ENCODE peak calls at places on chromosomes 5 and 9, in eight cellular contexts. One of them, this sample, is unnamed.

GRCh38 chr9:1294641-1295040 is 244.5 kb downstream of the DMRT2 start:
- DNase-seq in ecto neural progenitor cell: no peak
- DNase-seq in activated T-helper 1 cell treated with anti-CD3 and anti-CD28 coated beads, Interleukin-12 subunit alpha, Interleukin-12 subunit beta, Interleukin-2, Interleukin-4 antibody, amounts not matched to agents 30 ng/mL and 10 ng/mL and 1 ng/mL, durations not matched to agents 14 hours and 24 hours and 36 hours: no peak
- DNase-seq in cardiac fibroblast: no peak
- DNase-seq in activated naive CD8-positive, alpha-beta T cell treated with anti-CD3 and anti-CD28 coated beads for 36 hours: no peak
- DNase-seq in activated CD4-positive, alpha-beta T cell treated with anti-CD3 and anti-CD28 coated beads, Interleukin-2, amount 50 U/mL, for 48 hours: no peak
- DNase-seq in NCI-H774: no peak
- DNase-seq in brain pericyte: no peak
- DNase-seq in this sample: no peak

GRCh38 chr9:91143642-91144041 is 218.1 kb downstream of the AUH start:
- DNase-seq in cardiac fibroblast: no peak
- DNase-seq in NCI-H774: no peak
- DNase-seq in activated CD4-positive, alpha-beta T cell treated with anti-CD3 and anti-CD28 coated beads, Interleukin-2, amount 50 U/mL, for 48 hours: no peak
- DNase-seq in activated T-helper 1 cell treated with anti-CD3 and anti-CD28 coated beads, Interleukin-12 subunit alpha, Interleukin-12 subunit beta, Interleukin-2, Interleukin-4 antibody, amounts not matched to agents 30 ng/mL and 10 ng/mL and 1 ng/mL, durations not matched to agents 14 hours and 24 hours and 36 hours: no peak
- DNase-seq in activated naive CD8-positive, alpha-beta T cell treated with anti-CD3 and anti-CD28 coated beads for 36 hours: no peak
- DNase-seq in brain pericyte: no peak
- DNase-seq in ecto neural progenitor cell: no peak
- DNase-seq in this sample: no peak

GRCh38 chr5:36059571-36060515 is 6.8 kb downstream of the UGT3A2 start:
- DNase-seq in ecto neural progenitor cell: no peak
- DNase-seq in activated naive CD8-positive, alpha-beta T cell treated with anti-CD3 and anti-CD28 coated beads for 36 hours: no peak
- DNase-seq in cardiac fibroblast: no peak
- DNase-seq in activated T-helper 1 cell treated with anti-CD3 and anti-CD28 coated beads, Interleukin-12 subunit alpha, Interleukin-12 subunit beta, Interleukin-2, Interleukin-4 antibody, amounts not matched to agents 30 ng/mL and 10 ng/mL and 1 ng/mL, durations not matched to agents 14 hours and 24 hours and 36 hours: no peak
- DNase-seq in activated CD4-positive, alpha-beta T cell treated with anti-CD3 and anti-CD28 coated beads, Interleukin-2, amount 50 U/mL, for 48 hours: no peak
- DNase-seq in NCI-H774: no peak
- DNase-seq in brain pericyte: no peak
- DNase-seq in this sample: no peak

GRCh38 chr5:140246378-140247122 is 56.4 kb downstream of the PFDN1 start:
- DNase-seq in ecto neural progenitor cell: no peak
- DNase-seq in activated naive CD8-positive, alpha-beta T cell treated with anti-CD3 and anti-CD28 coated beads for 36 hours: no peak
- DNase-seq in brain pericyte: peak
- DNase-seq in cardiac fibroblast: peak
- DNase-seq in NCI-H774: no peak
- DNase-seq in activated CD4-positive, alpha-beta T cell treated with anti-CD3 and anti-CD28 coated beads, Interleukin-2, amount 50 U/mL, for 48 hours: no peak
- DNase-seq in activated T-helper 1 cell treated with anti-CD3 and anti-CD28 coated beads, Interleukin-12 subunit alpha, Interleukin-12 subunit beta, Interleukin-2, Interleukin-4 antibody, amounts not matched to agents 30 ng/mL and 10 ng/mL and 1 ng/mL, durations not matched to agents 14 hours and 24 hours and 36 hours: no peak
- DNase-seq in this sample: peak

GRCh38 chr5:157994906-157995519 is 136.1 kb upstream of the CLINT1 start:
- DNase-seq in activated CD4-positive, alpha-beta T cell treated with anti-CD3 and anti-CD28 coated beads, Interleukin-2, amount 50 U/mL, for 48 hours: peak
- DNase-seq in activated T-helper 1 cell treated with anti-CD3 and anti-CD28 coated beads, Interleukin-12 subunit alpha, Interleukin-12 subunit beta, Interleukin-2, Interleukin-4 antibody, amounts not matched to agents 30 ng/mL and 10 ng/mL and 1 ng/mL, durations not matched to agents 14 hours and 24 hours and 36 hours: peak
- DNase-seq in ecto neural progenitor cell: peak
- DNase-seq in activated naive CD8-positive, alpha-beta T cell treated with anti-CD3 and anti-CD28 coated beads for 36 hours: peak
- DNase-seq in brain pericyte: peak
- DNase-seq in NCI-H774: peak
- DNase-seq in cardiac fibroblast: peak
- DNase-seq in this sample: peak

GRCh38 chr5:8462565-8462964 is 593.6 kb downstream of the MTRR start:
- DNase-seq in activated T-helper 1 cell treated with anti-CD3 and anti-CD28 coated beads, Interleukin-12 subunit alpha, Interleukin-12 subunit beta, Interleukin-2, Interleukin-4 antibody, amounts not matched to agents 30 ng/mL and 10 ng/mL and 1 ng/mL, durations not matched to agents 14 hours and 24 hours and 36 hours: no peak
- DNase-seq in NCI-H774: no peak
- DNase-seq in brain pericyte: no peak
- DNase-seq in activated CD4-positive, alpha-beta T cell treated with anti-CD3 and anti-CD28 coated beads, Interleukin-2, amount 50 U/mL, for 48 hours: no peak
- DNase-seq in activated naive CD8-positive, alpha-beta T cell treated with anti-CD3 and anti-CD28 coated beads for 36 hours: no peak
- DNase-seq in ecto neural progenitor cell: no peak
- DNase-seq in cardiac fibroblast: no peak
- DNase-seq in this sample: no peak

GRCh38 chr5:56148453-56148971 is 84.6 kb downstream of the ANKRD55 start:
- DNase-seq in activated CD4-positive, alpha-beta T cell treated with anti-CD3 and anti-CD28 coated beads, Interleukin-2, amount 50 U/mL, for 48 hours: peak
- DNase-seq in brain pericyte: no peak
- DNase-seq in activated T-helper 1 cell treated with anti-CD3 and anti-CD28 coated beads, Interleukin-12 subunit alpha, Interleukin-12 subunit beta, Interleukin-2, Interleukin-4 antibody, amounts not matched to agents 30 ng/mL and 10 ng/mL and 1 ng/mL, durations not matched to agents 14 hours and 24 hours and 36 hours: peak
- DNase-seq in activated naive CD8-positive, alpha-beta T cell treated with anti-CD3 and anti-CD28 coated beads for 36 hours: peak
- DNase-seq in NCI-H774: peak
- DNase-seq in ecto neural progenitor cell: no peak
- DNase-seq in cardiac fibroblast: no peak
- DNase-seq in this sample: no peak

GRCh38 chr5:1371602-1372342 is 26.9 kb upstream of the CLPTM1L start:
- DNase-seq in activated CD4-positive, alpha-beta T cell treated with anti-CD3 and anti-CD28 coated beads, Interleukin-2, amount 50 U/mL, for 48 hours: no peak
- DNase-seq in activated naive CD8-positive, alpha-beta T cell treated with anti-CD3 and anti-CD28 coated beads for 36 hours: no peak
- DNase-seq in activated T-helper 1 cell treated with anti-CD3 and anti-CD28 coated beads, Interleukin-12 subunit alpha, Interleukin-12 subunit beta, Interleukin-2, Interleukin-4 antibody, amounts not matched to agents 30 ng/mL and 10 ng/mL and 1 ng/mL, durations not matched to agents 14 hours and 24 hours and 36 hours: no peak
- DNase-seq in ecto neural progenitor cell: no peak
- DNase-seq in cardiac fibroblast: no peak
- DNase-seq in NCI-H774: no peak
- DNase-seq in brain pericyte: no peak
- DNase-seq in this sample: no peak

GRCh38 chr5:157602505-157602904 is 26.9 kb upstream of the ADAM19 start:
- DNase-seq in activated T-helper 1 cell treated with anti-CD3 and anti-CD28 coated beads, Interleukin-12 subunit alpha, Interleukin-12 subunit beta, Interleukin-2, Interleukin-4 antibody, amounts not matched to agents 30 ng/mL and 10 ng/mL and 1 ng/mL, durations not matched to agents 14 hours and 24 hours and 36 hours: peak
- DNase-seq in NCI-H774: no peak
- DNase-seq in activated CD4-positive, alpha-beta T cell treated with anti-CD3 and anti-CD28 coated beads, Interleukin-2, amount 50 U/mL, for 48 hours: peak
- DNase-seq in activated naive CD8-positive, alpha-beta T cell treated with anti-CD3 and anti-CD28 coated beads for 36 hours: peak
- DNase-seq in brain pericyte: no peak
- DNase-seq in ecto neural progenitor cell: no peak
- DNase-seq in cardiac fibroblast: peak
- DNase-seq in this sample: no peak

GRCh38 chr9:134983506-134984371 is 66.0 kb upstream of the FCN1 start:
- DNase-seq in activated T-helper 1 cell treated with anti-CD3 and anti-CD28 coated beads, Interleukin-12 subunit alpha, Interleukin-12 subunit beta, Interleukin-2, Interleukin-4 antibody, amounts not matched to agents 30 ng/mL and 10 ng/mL and 1 ng/mL, durations not matched to agents 14 hours and 24 hours and 36 hours: no peak
- DNase-seq in NCI-H774: no peak
- DNase-seq in cardiac fibroblast: no peak
- DNase-seq in brain pericyte: no peak
- DNase-seq in activated CD4-positive, alpha-beta T cell treated with anti-CD3 and anti-CD28 coated beads, Interleukin-2, amount 50 U/mL, for 48 hours: no peak
- DNase-seq in activated naive CD8-positive, alpha-beta T cell treated with anti-CD3 and anti-CD28 coated beads for 36 hours: no peak
- DNase-seq in ecto neural progenitor cell: no peak
- DNase-seq in this sample: no peak

GRCh38 chr5:109693535-109694152 is 3.9 kb downstream of the MAN2A1 start:
- DNase-seq in activated T-helper 1 cell treated with anti-CD3 and anti-CD28 coated beads, Interleukin-12 subunit alpha, Interleukin-12 subunit beta, Interleukin-2, Interleukin-4 antibody, amounts not matched to agents 30 ng/mL and 10 ng/mL and 1 ng/mL, durations not matched to agents 14 hours and 24 hours and 36 hours: no peak
- DNase-seq in activated CD4-positive, alpha-beta T cell treated with anti-CD3 and anti-CD28 coated beads, Interleukin-2, amount 50 U/mL, for 48 hours: no peak
- DNase-seq in NCI-H774: no peak
- DNase-seq in cardiac fibroblast: peak
- DNase-seq in activated naive CD8-positive, alpha-beta T cell treated with anti-CD3 and anti-CD28 coated beads for 36 hours: no peak
- DNase-seq in brain pericyte: no peak
- DNase-seq in ecto neural progenitor cell: no peak
- DNase-seq in this sample: no peak

GRCh38 chr5:153517105-153517700 is 26.7 kb downstream of the GRIA1 start:
- DNase-seq in activated CD4-positive, alpha-beta T cell treated with anti-CD3 and anti-CD28 coated beads, Interleukin-2, amount 50 U/mL, for 48 hours: no peak
- DNase-seq in activated naive CD8-positive, alpha-beta T cell treated with anti-CD3 and anti-CD28 coated beads for 36 hours: no peak
- DNase-seq in brain pericyte: no peak
- DNase-seq in NCI-H774: no peak
- DNase-seq in activated T-helper 1 cell treated with anti-CD3 and anti-CD28 coated beads, Interleukin-12 subunit alpha, Interleukin-12 subunit beta, Interleukin-2, Interleukin-4 antibody, amounts not matched to agents 30 ng/mL and 10 ng/mL and 1 ng/mL, durations not matched to agents 14 hours and 24 hours and 36 hours: no peak
- DNase-seq in ecto neural progenitor cell: peak
- DNase-seq in cardiac fibroblast: no peak
- DNase-seq in this sample: no peak

GRCh38 chr5:159342838-159343237 is 12.6 kb upstream of the IL12B start:
- DNase-seq in NCI-H774: no peak
- DNase-seq in brain pericyte: no peak
- DNase-seq in ecto neural progenitor cell: no peak
- DNase-seq in activated naive CD8-positive, alpha-beta T cell treated with anti-CD3 and anti-CD28 coated beads for 36 hours: no peak
- DNase-seq in activated CD4-positive, alpha-beta T cell treated with anti-CD3 and anti-CD28 coated beads, Interleukin-2, amount 50 U/mL, for 48 hours: no peak
- DNase-seq in cardiac fibroblast: no peak
- DNase-seq in activated T-helper 1 cell treated with anti-CD3 and anti-CD28 coated beads, Interleukin-12 subunit alpha, Interleukin-12 subunit beta, Interleukin-2, Interleukin-4 antibody, amounts not matched to agents 30 ng/mL and 10 ng/mL and 1 ng/mL, durations not matched to agents 14 hours and 24 hours and 36 hours: no peak
- DNase-seq in this sample: no peak

GRCh38 chr5:53446908-53447307 is 33.5 kb upstream of the FST start:
- DNase-seq in brain pericyte: no peak
- DNase-seq in cardiac fibroblast: no peak
- DNase-seq in activated T-helper 1 cell treated with anti-CD3 and anti-CD28 coated beads, Interleukin-12 subunit alpha, Interleukin-12 subunit beta, Interleukin-2, Interleukin-4 antibody, amounts not matched to agents 30 ng/mL and 10 ng/mL and 1 ng/mL, durations not matched to agents 14 hours and 24 hours and 36 hours: no peak
- DNase-seq in activated CD4-positive, alpha-beta T cell treated with anti-CD3 and anti-CD28 coated beads, Interleukin-2, amount 50 U/mL, for 48 hours: no peak
- DNase-seq in NCI-H774: no peak
- DNase-seq in activated naive CD8-positive, alpha-beta T cell treated with anti-CD3 and anti-CD28 coated beads for 36 hours: no peak
- DNase-seq in ecto neural progenitor cell: no peak
- DNase-seq in this sample: no peak

GRCh38 chr5:59765446-59765845 is 128.1 kb downstream of the PDE4D start:
- DNase-seq in activated T-helper 1 cell treated with anti-CD3 and anti-CD28 coated beads, Interleukin-12 subunit alpha, Interleukin-12 subunit beta, Interleukin-2, Interleukin-4 antibody, amounts not matched to agents 30 ng/mL and 10 ng/mL and 1 ng/mL, durations not matched to agents 14 hours and 24 hours and 36 hours: no peak
- DNase-seq in activated CD4-positive, alpha-beta T cell treated with anti-CD3 and anti-CD28 coated beads, Interleukin-2, amount 50 U/mL, for 48 hours: no peak
- DNase-seq in NCI-H774: no peak
- DNase-seq in ecto neural progenitor cell: no peak
- DNase-seq in activated naive CD8-positive, alpha-beta T cell treated with anti-CD3 and anti-CD28 coated beads for 36 hours: no peak
- DNase-seq in brain pericyte: no peak
- DNase-seq in cardiac fibroblast: no peak
- DNase-seq in this sample: no peak

GRCh38 chr5:167653645-167654106 is 637.8 kb upstream of the WWC1 start:
- DNase-seq in cardiac fibroblast: peak
- DNase-seq in activated CD4-positive, alpha-beta T cell treated with anti-CD3 and anti-CD28 coated beads, Interleukin-2, amount 50 U/mL, for 48 hours: no peak
- DNase-seq in activated T-helper 1 cell treated with anti-CD3 and anti-CD28 coated beads, Interleukin-12 subunit alpha, Interleukin-12 subunit beta, Interleukin-2, Interleukin-4 antibody, amounts not matched to agents 30 ng/mL and 10 ng/mL and 1 ng/mL, durations not matched to agents 14 hours and 24 hours and 36 hours: no peak
- DNase-seq in activated naive CD8-positive, alpha-beta T cell treated with anti-CD3 and anti-CD28 coated beads for 36 hours: no peak
- DNase-seq in NCI-H774: no peak
- DNase-seq in brain pericyte: no peak
- DNase-seq in ecto neural progenitor cell: no peak
- DNase-seq in this sample: no peak

GRCh38 chr5:169272731-169273401 is 28.1 kb downstream of the SLIT3 start:
- DNase-seq in brain pericyte: no peak
- DNase-seq in activated CD4-positive, alpha-beta T cell treated with anti-CD3 and anti-CD28 coated beads, Interleukin-2, amount 50 U/mL, for 48 hours: no peak
- DNase-seq in ecto neural progenitor cell: peak
- DNase-seq in NCI-H774: no peak
- DNase-seq in cardiac fibroblast: no peak
- DNase-seq in activated naive CD8-positive, alpha-beta T cell treated with anti-CD3 and anti-CD28 coated beads for 36 hours: no peak
- DNase-seq in activated T-helper 1 cell treated with anti-CD3 and anti-CD28 coated beads, Interleukin-12 subunit alpha, Interleukin-12 subunit beta, Interleukin-2, Interleukin-4 antibody, amounts not matched to agents 30 ng/mL and 10 ng/mL and 1 ng/mL, durations not matched to agents 14 hours and 24 hours and 36 hours: no peak
- DNase-seq in this sample: no peak

GRCh38 chr5:6730407-6730806 is 17.2 kb downstream of the TENT4A start:
- DNase-seq in NCI-H774: no peak
- DNase-seq in activated CD4-positive, alpha-beta T cell treated with anti-CD3 and anti-CD28 coated beads, Interleukin-2, amount 50 U/mL, for 48 hours: peak
- DNase-seq in cardiac fibroblast: no peak
- DNase-seq in ecto neural progenitor cell: no peak
- DNase-seq in activated T-helper 1 cell treated with anti-CD3 and anti-CD28 coated beads, Interleukin-12 subunit alpha, Interleukin-12 subunit beta, Interleukin-2, Interleukin-4 antibody, amounts not matched to agents 30 ng/mL and 10 ng/mL and 1 ng/mL, durations not matched to agents 14 hours and 24 hours and 36 hours: no peak
- DNase-seq in brain pericyte: no peak
- DNase-seq in activated naive CD8-positive, alpha-beta T cell treated with anti-CD3 and anti-CD28 coated beads for 36 hours: peak
- DNase-seq in this sample: no peak

GRCh38 chr9:116870566-116870965 is 183.5 kb downstream of the TRIM32 start:
- DNase-seq in brain pericyte: no peak
- DNase-seq in cardiac fibroblast: no peak
- DNase-seq in activated T-helper 1 cell treated with anti-CD3 and anti-CD28 coated beads, Interleukin-12 subunit alpha, Interleukin-12 subunit beta, Interleukin-2, Interleukin-4 antibody, amounts not matched to agents 30 ng/mL and 10 ng/mL and 1 ng/mL, durations not matched to agents 14 hours and 24 hours and 36 hours: no peak
- DNase-seq in ecto neural progenitor cell: no peak
- DNase-seq in NCI-H774: no peak
- DNase-seq in activated naive CD8-positive, alpha-beta T cell treated with anti-CD3 and anti-CD28 coated beads for 36 hours: no peak
- DNase-seq in activated CD4-positive, alpha-beta T cell treated with anti-CD3 and anti-CD28 coated beads, Interleukin-2, amount 50 U/mL, for 48 hours: no peak
- DNase-seq in this sample: no peak

GRCh38 chr5:43555895-43556606 is 826 bp downstream of the PAIP1 start:
- DNase-seq in activated CD4-positive, alpha-beta T cell treated with anti-CD3 and anti-CD28 coated beads, Interleukin-2, amount 50 U/mL, for 48 hours: peak
- DNase-seq in activated T-helper 1 cell treated with anti-CD3 and anti-CD28 coated beads, Interleukin-12 subunit alpha, Interleukin-12 subunit beta, Interleukin-2, Interleukin-4 antibody, amounts not matched to agents 30 ng/mL and 10 ng/mL and 1 ng/mL, durations not matched to agents 14 hours and 24 hours and 36 hours: peak
- DNase-seq in NCI-H774: peak
- DNase-seq in ecto neural progenitor cell: peak
- DNase-seq in activated naive CD8-positive, alpha-beta T cell treated with anti-CD3 and anti-CD28 coated beads for 36 hours: peak
- DNase-seq in brain pericyte: no peak
- DNase-seq in cardiac fibroblast: peak
- DNase-seq in this sample: peak